ENCODE peak calls at places on chromosomes 4 and X, in five cellular contexts. One of them, this sample, is unnamed.

GRCh38 chrX:12138366-12139313 is at the start of gene FRMPD4:
- DNase-seq in K562: no peak
- DNase-seq in SK-N-SH: peak
- DNase-seq in HepG2: no peak
- DNase-seq in GM12878: no peak
- DNase-seq in this sample: peak

GRCh38 chr4:119897260-119897659 is 169.4 kb downstream of the MAD2L1 start:
- DNase-seq in K562: no peak
- DNase-seq in SK-N-SH: peak
- DNase-seq in HepG2: no peak
- DNase-seq in GM12878: no peak
- DNase-seq in this sample: no peak

GRCh38 chr4:155854597-155855226 is 11.4 kb downstream of the ASIC5 start:
- DNase-seq in K562: no peak
- DNase-seq in SK-N-SH: no peak
- DNase-seq in HepG2: no peak
- DNase-seq in GM12878: no peak
- DNase-seq in this sample: no peak

GRCh38 chrX:53288173-53288572 is 6.8 kb upstream of the IQSEC2 start:
- DNase-seq in K562: peak
- DNase-seq in SK-N-SH: peak
- DNase-seq in HepG2: no peak
- DNase-seq in GM12878: no peak
- DNase-seq in this sample: no peak

GRCh38 chr4:153249199-153250154 is 45.2 kb downstream of the TRIM2 start:
- DNase-seq in K562: peak
- DNase-seq in SK-N-SH: peak
- DNase-seq in HepG2: peak
- DNase-seq in GM12878: peak
- DNase-seq in this sample: peak

GRCh38 chr4:14650127-14650526 is 352.2 kb upstream of the CPEB2 start:
- DNase-seq in K562: no peak
- DNase-seq in SK-N-SH: no peak
- DNase-seq in HepG2: no peak
- DNase-seq in GM12878: no peak
- DNase-seq in this sample: no peak

GRCh38 chrX:9163153-9163790 is 129.3 kb upstream of the FAM9B start:
- DNase-seq in K562: no peak
- DNase-seq in SK-N-SH: no peak
- DNase-seq in HepG2: no peak
- DNase-seq in GM12878: no peak
- DNase-seq in this sample: no peak

GRCh38 chrX:40006025-40007017 is 91.4 kb downstream of the BCOR start:
- DNase-seq in K562: no peak
- DNase-seq in SK-N-SH: peak
- DNase-seq in HepG2: no peak
- DNase-seq in GM12878: no peak
- DNase-seq in this sample: peak

GRCh38 chr4:3079694-3080123 is 5.2 kb downstream of the HTT start:
- DNase-seq in K562: peak
- DNase-seq in SK-N-SH: no peak
- DNase-seq in HepG2: no peak
- DNase-seq in GM12878: peak
- DNase-seq in this sample: no peak
- TF ChIP-seq YY1 in K562: no peak
- TF ChIP-seq YY1 in SK-N-SH: no peak
- TF ChIP-seq YY1 in HepG2: no peak
- TF ChIP-seq YY1 in GM12878: peak
- TF ChIP-seq YY1 in this sample: no peak

GRCh38 chr4:167234388-167234881 is at the start of gene SPOCK3:
- DNase-seq in K562: no peak
- DNase-seq in SK-N-SH: peak
- DNase-seq in HepG2: no peak
- DNase-seq in GM12878: no peak
- DNase-seq in this sample: peak
- H3K4me2 ChIP-seq in K562: no peak
- H3K4me2 ChIP-seq in SK-N-SH: peak
- H3K4me2 ChIP-seq in HepG2: peak
- H3K4me2 ChIP-seq in GM12878: peak
- H3K4me2 ChIP-seq in this sample: peak

GRCh38 chrX:101550362-101550761 is at the start of gene ARMCX1:
- DNase-seq in K562: no peak
- DNase-seq in SK-N-SH: peak
- DNase-seq in HepG2: no peak
- DNase-seq in GM12878: no peak
- DNase-seq in this sample: peak
- TF ChIP-seq YY1 in K562: no peak
- TF ChIP-seq YY1 in SK-N-SH: no peak
- TF ChIP-seq YY1 in HepG2: no peak
- TF ChIP-seq YY1 in GM12878: no peak
- TF ChIP-seq YY1 in this sample: no peak

GRCh38 chr4:25466966-25467697 is 90.1 kb downstream of the ANAPC4 start:
- DNase-seq in K562: no peak
- DNase-seq in SK-N-SH: peak
- DNase-seq in HepG2: no peak
- DNase-seq in GM12878: no peak
- DNase-seq in this sample: no peak
- H3K4me2 ChIP-seq in K562: no peak
- H3K4me2 ChIP-seq in SK-N-SH: peak
- H3K4me2 ChIP-seq in HepG2: no peak
- H3K4me2 ChIP-seq in GM12878: no peak
- H3K4me2 ChIP-seq in this sample: no peak

DNA sequence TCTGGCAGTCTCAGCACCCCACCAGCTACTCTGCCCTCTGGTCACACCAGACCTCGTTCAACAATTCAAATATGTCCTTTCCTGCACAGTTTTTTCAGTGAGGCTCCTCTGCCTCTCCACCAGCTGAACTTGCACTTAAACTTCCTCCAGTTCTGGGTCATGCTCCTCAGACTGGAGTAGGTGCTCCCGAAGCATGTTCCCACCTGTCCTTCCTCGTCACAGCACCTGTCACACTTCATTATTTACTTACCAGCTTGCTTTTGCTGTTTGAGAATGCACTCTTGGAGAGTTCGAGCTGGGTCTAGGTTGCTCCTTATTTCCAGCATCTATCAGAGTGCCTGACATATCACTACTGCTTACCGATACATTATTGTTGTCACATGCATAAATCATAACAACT is 144.8 kb upstream of the TTC29 start:
- DNase-seq in K562: no peak
- DNase-seq in SK-N-SH: no peak
- DNase-seq in HepG2: no peak
- DNase-seq in GM12878: no peak
- DNase-seq in this sample: no peak
- TF ChIP-seq YY1 in K562: no peak
- TF ChIP-seq YY1 in SK-N-SH: no peak
- TF ChIP-seq YY1 in HepG2: no peak
- TF ChIP-seq YY1 in GM12878: no peak
- TF ChIP-seq YY1 in this sample: no peak

DNA sequence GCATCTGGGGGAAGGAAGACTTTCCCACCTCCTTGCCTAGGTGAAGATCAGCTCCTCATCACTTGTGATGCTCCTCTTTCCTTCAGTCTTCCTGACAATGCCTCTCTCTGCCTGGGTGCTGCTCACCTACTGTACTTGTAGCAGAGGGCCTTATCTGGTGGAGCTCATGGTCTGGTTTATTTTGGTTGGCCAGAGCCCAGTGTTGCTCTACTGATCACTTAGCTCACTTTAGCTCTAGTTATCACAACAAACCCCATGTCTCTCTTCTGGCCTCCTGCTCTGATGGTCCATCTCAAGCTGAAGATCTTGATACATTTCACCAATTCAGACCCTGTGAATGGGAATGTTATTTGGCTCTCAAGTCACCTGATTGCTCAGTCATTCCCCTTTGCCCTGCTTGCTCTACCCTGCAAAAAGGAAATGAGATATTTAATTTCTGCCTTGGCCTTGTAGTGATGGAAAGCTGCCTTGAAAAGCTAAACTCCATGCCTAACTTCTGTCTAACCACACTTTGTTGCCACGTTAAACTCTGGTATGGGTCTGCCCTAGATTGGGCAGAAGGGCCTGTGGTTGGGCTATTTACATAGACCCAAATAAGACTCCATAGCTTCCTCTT is 30.3 kb upstream of the ADH1C start:
- DNase-seq in K562: no peak
- DNase-seq in SK-N-SH: no peak
- DNase-seq in HepG2: no peak
- DNase-seq in GM12878: no peak
- DNase-seq in this sample: no peak
- H3K4me2 ChIP-seq in K562: no peak
- H3K4me2 ChIP-seq in SK-N-SH: no peak
- H3K4me2 ChIP-seq in HepG2: no peak
- H3K4me2 ChIP-seq in GM12878: no peak
- H3K4me2 ChIP-seq in this sample: no peak

GRCh38 chr4:163738521-163738920 is 244.0 kb downstream of the TMA16 start:
- DNase-seq in K562: no peak
- DNase-seq in SK-N-SH: no peak
- DNase-seq in HepG2: no peak
- DNase-seq in GM12878: no peak
- DNase-seq in this sample: no peak
- TF ChIP-seq YY1 in K562: no peak
- TF ChIP-seq YY1 in SK-N-SH: no peak
- TF ChIP-seq YY1 in HepG2: no peak
- TF ChIP-seq YY1 in GM12878: no peak
- TF ChIP-seq YY1 in this sample: no peak

GRCh38 chr4:83237591-83237990 is 47.0 kb downstream of the COQ2 start:
- DNase-seq in K562: no peak
- DNase-seq in SK-N-SH: no peak
- DNase-seq in HepG2: no peak
- DNase-seq in GM12878: no peak
- DNase-seq in this sample: no peak

GRCh38 chr4:83234902-83235644 is 49.5 kb downstream of the COQ2 start:
- DNase-seq in K562: no peak
- DNase-seq in SK-N-SH: no peak
- DNase-seq in HepG2: no peak
- DNase-seq in GM12878: no peak
- DNase-seq in this sample: no peak

GRCh38 chr4:83232087-83232486 is 52.5 kb downstream of the COQ2 start:
- DNase-seq in K562: no peak
- DNase-seq in SK-N-SH: no peak
- DNase-seq in HepG2: no peak
- DNase-seq in GM12878: no peak
- DNase-seq in this sample: no peak

GRCh38 chr4:83230928-83231327 is 53.7 kb downstream of the COQ2 start:
- DNase-seq in K562: no peak
- DNase-seq in SK-N-SH: no peak
- DNase-seq in HepG2: no peak
- DNase-seq in GM12878: no peak
- DNase-seq in this sample: no peak

DNA sequence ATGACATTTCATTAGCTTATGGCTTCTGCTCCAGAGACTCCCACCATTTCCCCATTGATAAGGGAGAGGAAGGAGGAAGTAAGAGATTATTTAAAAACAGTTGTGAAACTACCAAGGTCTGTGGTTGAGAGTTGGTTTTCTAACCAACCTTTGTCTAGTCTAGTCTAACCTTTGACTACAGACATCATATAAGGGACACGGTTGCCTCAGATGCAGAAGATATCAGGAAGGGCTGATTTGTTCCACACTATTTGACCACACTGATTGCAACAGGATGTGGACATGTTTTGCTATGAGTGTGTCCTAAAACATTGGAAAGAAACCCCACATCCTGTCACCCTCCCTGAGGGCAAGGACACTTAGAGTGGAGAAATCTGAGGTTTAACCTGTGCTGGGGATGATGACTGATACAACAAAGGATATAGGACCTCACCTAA is 53.0 kb downstream of the COQ2 start:
- DNase-seq in K562: no peak
- DNase-seq in SK-N-SH: no peak
- DNase-seq in HepG2: peak
- DNase-seq in GM12878: peak
- DNase-seq in this sample: no peak
- H3K4me2 ChIP-seq in K562: no peak
- H3K4me2 ChIP-seq in SK-N-SH: no peak
- H3K4me2 ChIP-seq in HepG2: no peak
- H3K4me2 ChIP-seq in GM12878: peak
- H3K4me2 ChIP-seq in this sample: no peak

GRCh38 chrX:7216981-7217587 is 69.1 kb upstream of the PUDP start:
- DNase-seq in K562: no peak
- DNase-seq in SK-N-SH: no peak
- DNase-seq in HepG2: no peak
- DNase-seq in GM12878: no peak
- DNase-seq in this sample: no peak
- TF ChIP-seq YY1 in K562: no peak
- TF ChIP-seq YY1 in SK-N-SH: no peak
- TF ChIP-seq YY1 in HepG2: no peak
- TF ChIP-seq YY1 in GM12878: no peak
- TF ChIP-seq YY1 in this sample: no peak